ENCODE peak calls at places on chromosome 18, in six cellular contexts. P is HCT116, M is heart left ventricle, O is uterus, E is Peyer's patch, H is transverse colon. Y is an unnamed sample.

GRCh38 chr18:75008186-75008585 is 200.8 kb downstream of the PTGR3 start:
- DNase-seq in P (no peak), M (no peak), O (no peak), E (no peak), H (no peak), Y (no peak)

GRCh38 chr18:8011906-8012305 is 444.8 kb downstream of the PTPRM start:
- DNase-seq in P (no peak), M (no peak), O (no peak), E (no peak), H (no peak), Y (no peak)

GRCh38 chr18:73478191-73478590 is 610.4 kb upstream of the NETO1 start:
- DNase-seq in P (no peak), M (no peak), O (no peak), E (no peak), H (no peak), Y (no peak)

GRCh38 chr18:26575865-26576217 is 27.5 kb upstream of the KCTD1 start:
- DNase-seq in P (no peak), M (no peak), O (no peak), E (no peak), H (no peak), Y (no peak)

GRCh38 chr18:24095976-24096375 is 42.9 kb upstream of the CABYR start:
- DNase-seq in P (no peak), M (no peak), O (no peak), E (no peak), H (no peak), Y (no peak)

GRCh38 chr18:47746615-47747014 is 183.8 kb downstream of the SMAD2 start:
- DNase-seq in P (no peak), M (no peak), O (no peak), E (no peak), H (no peak), Y (no peak)

GRCh38 chr18:32576296-32576916 is 105.7 kb upstream of the GAREM1 start:
- DNase-seq in P (no peak), M (no peak), O (no peak), E (no peak), H (no peak), Y (no peak)

GRCh38 chr18:52341617-52342381 is 1.8 kb downstream of the DCC start:
- DNase-seq in P (no peak), M (no peak), O (no peak), E (no peak), H (no peak), Y (no peak)

GRCh38 chr18:8696749-8697211 is 8.6 kb upstream of the MTCL1 start:
- DNase-seq in P (peak; percentile 23), M (peak; percentile 74), O (peak; percentile 70), E (peak; percentile 71), H (peak; percentile 79), Y (peak; percentile 68)

GRCh38 chr18:68436485-68436884 is 278.4 kb downstream of the TMX3 start:
- DNase-seq in P (no peak), M (no peak), O (no peak), E (no peak), H (no peak), Y (no peak)

GRCh38 chr18:51128533-51128932 is 68.9 kb downstream of the MEX3C start:
- DNase-seq in P (no peak), M (no peak), O (no peak), E (no peak), H (no peak), Y (no peak)

GRCh38 chr18:71036783-71037182 is 747.9 kb downstream of the SOCS6 start:
- DNase-seq in P (no peak), M (no peak), O (no peak), E (no peak), H (no peak), Y (no peak)

GRCh38 chr18:51400721-51401120 is 203.2 kb upstream of the MEX3C start:
- DNase-seq in P (no peak), M (no peak), O (no peak), E (no peak), H (no peak), Y (no peak)

GRCh38 chr18:75269696-75270095 is 59.1 kb downstream of the TSHZ1 start:
- DNase-seq in P (no peak), M (no peak), O (no peak), E (no peak), H (no peak), Y (no peak)

GRCh38 chr18:48798334-48799197 is 152.2 kb downstream of the SMAD7 start:
- DNase-seq in P (no peak), M (peak; percentile 52), O (peak; percentile 7), E (no peak), H (peak; percentile 5), Y (no peak)
- TF ChIP-seq POLR2A in P (no peak), M (no peak), O (no peak), E (no peak), H (no peak), Y (no peak)

GRCh38 chr18:36831139-36831538 is 2.2 kb downstream of the KIAA1328 start:
- DNase-seq in P (no peak), M (no peak), O (no peak), E (no peak), H (no peak), Y (no peak)

GRCh38 chr18:36828157-36828629 is 609 bp downstream of the TPGS2 start:
- DNase-seq in P (peak; percentile 6), M (no peak), O (peak; percentile 18), E (peak; percentile 23), H (peak; percentile 34), Y (no peak)

GRCh38 chr18:36829362-36830140 is 624 bp downstream of the KIAA1328 start:
- DNase-seq in P (no peak), M (no peak), O (no peak), E (no peak), H (no peak), Y (no peak)

GRCh38 chr18:36830141-36830495 is 1.2 kb downstream of the KIAA1328 start:
- DNase-seq in P (no peak), M (no peak), O (no peak), E (no peak), H (no peak), Y (no peak)

GRCh38 chr18:36828630-36829361 is at the start of the genes KIAA1328 and TPGS2:
- DNase-seq in P (peak; percentile 61), M (peak; percentile 87), O (peak; percentile 68), E (peak; percentile 79), H (peak; percentile 87), Y (peak; percentile 85)
- TF ChIP-seq POLR2A in P (peak; percentile 29), M (no peak), O (peak; percentile 59), E (peak; percentile 37), H (peak; percentile 64), Y (peak; percentile 76)

GRCh38 chr18:10312316-10313015 is 142.0 kb upstream of the APCDD1 start:
- DNase-seq in P (no peak), M (no peak), O (no peak), E (no peak), H (no peak), Y (no peak)

GRCh38 chr18:10303171-10303570 is 151.3 kb upstream of the APCDD1 start:
- DNase-seq in P (no peak), M (no peak), O (no peak), E (no peak), H (no peak), Y (no peak)

GRCh38 chr18:10301831-10302483 is 152.5 kb upstream of the APCDD1 start:
- DNase-seq in P (no peak), M (no peak), O (no peak), E (no peak), H (no peak), Y (no peak)

GRCh38 chr18:10304853-10305252 is 149.6 kb upstream of the APCDD1 start:
- DNase-seq in P (no peak), M (no peak), O (no peak), E (no peak), H (no peak), Y (no peak)

DNA sequence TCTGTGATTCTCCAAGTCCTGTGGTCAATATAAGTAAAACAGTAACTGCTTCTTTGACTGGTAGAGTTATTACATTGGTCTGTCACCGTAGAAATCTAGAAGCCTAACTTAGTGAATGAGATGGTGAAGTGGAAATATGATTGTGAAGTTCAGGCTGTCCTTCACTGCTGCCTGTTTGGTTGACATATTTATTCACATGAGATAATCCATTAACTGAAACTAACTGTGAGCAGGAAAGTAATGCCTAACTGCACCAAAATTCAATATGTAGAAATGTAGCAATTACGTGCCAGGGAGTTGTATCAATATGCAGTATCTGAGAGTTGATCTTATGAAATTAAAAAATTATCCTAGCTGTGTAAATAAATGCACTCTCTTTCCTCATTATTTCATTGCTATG is 147.7 kb upstream of the APCDD1 start:
- DNase-seq in P (no peak), M (no peak), O (no peak), E (no peak), H (no peak), Y (no peak)
- TF ChIP-seq POLR2A in P (no peak), M (no peak), O (no peak), E (no peak), H (no peak), Y (no peak)

DNA sequence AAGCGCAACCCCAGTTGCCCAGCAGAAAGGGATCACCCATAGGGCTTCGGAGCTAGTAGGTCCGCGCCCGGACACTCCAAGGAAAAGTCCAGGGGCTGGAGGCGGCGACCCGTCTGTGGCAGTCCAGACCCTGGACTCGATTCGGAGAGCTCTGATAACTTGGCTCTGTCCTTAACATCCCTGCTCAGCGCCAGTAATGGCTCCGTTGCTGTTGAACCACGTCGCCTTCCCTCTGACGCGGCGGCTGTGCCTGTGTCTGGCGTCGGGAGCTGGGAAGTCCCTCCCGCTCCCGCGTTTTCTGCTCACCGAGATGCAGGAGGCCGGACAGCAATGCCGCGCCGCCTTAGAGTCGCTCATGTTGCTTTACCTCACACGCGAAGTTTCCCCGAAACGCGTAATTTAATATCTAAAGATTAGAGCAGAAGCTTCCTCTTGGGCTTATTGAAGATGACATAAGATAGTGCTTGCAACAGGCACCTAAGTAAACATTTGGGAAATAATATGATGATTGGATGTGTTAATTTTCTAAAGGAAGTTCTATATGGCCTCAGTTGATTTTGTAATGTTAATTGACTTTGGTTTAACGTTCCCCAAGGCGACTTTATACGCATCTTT is 1.3 kb upstream of the ZBTB14 start:
- DNase-seq in P (peak; percentile 55), M (peak; percentile 75), O (peak; percentile 78), E (peak; percentile 62), H (peak; percentile 82), Y (peak; percentile 25)
- TF ChIP-seq POLR2A in P (no peak), M (no peak), O (no peak), E (no peak), H (peak; percentile 68), Y (no peak)

DNA sequence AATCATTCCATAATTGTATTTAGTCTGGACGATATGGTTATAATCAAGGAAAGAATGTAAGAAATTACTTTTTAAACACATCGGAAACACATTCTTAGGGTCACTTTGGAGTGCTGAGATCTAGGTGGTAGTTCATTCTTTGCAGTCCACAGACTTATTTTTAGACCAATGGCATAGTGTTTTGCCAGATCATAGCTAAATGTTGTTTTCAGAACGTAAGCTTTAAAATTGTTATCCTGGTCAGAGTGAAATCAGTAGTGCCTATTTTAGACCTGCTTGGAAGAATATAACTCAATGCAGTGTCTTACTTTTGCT is 4.3 kb downstream of the MYL12A start:
- DNase-seq in P (no peak), M (no peak), O (no peak), E (no peak), H (no peak), Y (no peak)
- TF ChIP-seq POLR2A in P (no peak), M (no peak), O (no peak), E (no peak), H (no peak), Y (peak; percentile 23)

GRCh38 chr18:46343456-46343855 is 239.3 kb downstream of the HAUS1 start:
- DNase-seq in P (no peak), M (no peak), O (no peak), E (no peak), H (no peak), Y (no peak)
- TF ChIP-seq POLR2A in P (no peak), M (no peak), O (no peak), E (no peak), H (no peak), Y (no peak)

Y was measured in GM12892.